ENCODE peak calls at places on chromosomes 13 and 19, in six cellular contexts. U is body of pancreas, G is Peyer's patch, F is tibial nerve, Y is lower leg skin, J is transverse colon. P is an unnamed sample.

GRCh38 chr19:17998827-17999150 is 9.2 kb upstream of the ARRDC2 start:
- DNase-seq in Y (no peak), G (no peak), U (no peak), J (no peak), F (no peak), P (no peak)

GRCh38 chr13:21033224-21033855 is 28.0 kb downstream of the LATS2 start:
- DNase-seq in J (peak), G (no peak), F (peak), U (peak), Y (peak), P (no peak)

GRCh38 chr13:113835461-113836274 is 28.2 kb downstream of the GAS6 start:
- DNase-seq in F (no peak), U (no peak), J (no peak), G (no peak), Y (no peak), P (no peak)

GRCh38 chr13:67258482-67258881 is 28.3 kb upstream of the PCDH9 start:
- DNase-seq in U (no peak), G (no peak), F (no peak), Y (no peak), J (no peak), P (no peak)

GRCh38 chr13:111460548-111461444 is 140.4 kb downstream of the TEX29 start:
- DNase-seq in U (peak), J (peak), G (no peak), F (peak), Y (peak), P (no peak)

GRCh38 chr13:58004761-58005160 is 373.2 kb downstream of the PCDH17 start:
- DNase-seq in U (no peak), G (no peak), Y (no peak), F (no peak), J (no peak), P (no peak)

GRCh38 chr13:105763851-105764250 is 771.6 kb downstream of the EFNB2 start:
- DNase-seq in U (no peak), J (no peak), F (no peak), G (no peak), Y (no peak), P (no peak)

GRCh38 chr13:35923347-35923746 is 207.8 kb downstream of the DCLK1 start:
- DNase-seq in U (no peak), Y (peak), J (no peak), F (no peak), G (no peak), P (no peak)

GRCh38 chr13:111936267-111936925 is 130.6 kb upstream of the SOX1 start:
- DNase-seq in Y (peak), G (no peak), J (no peak), F (no peak), U (no peak), P (no peak)

GRCh38 chr19:2419754-2420153 is 7.6 kb downstream of the TIMM13 start:
- DNase-seq in F (no peak), G (no peak), J (no peak), Y (no peak), U (no peak), P (no peak)

GRCh38 chr19:20028611-20029010 is 10.7 kb downstream of the ZNF682 start:
- DNase-seq in J (no peak), U (no peak), G (no peak), Y (no peak), F (no peak), P (no peak)

GRCh38 chr13:32811297-32811800 is 204.9 kb upstream of the KL start:
- DNase-seq in J (peak), G (no peak), U (no peak), Y (no peak), F (no peak), P (no peak)

GRCh38 chr19:53927745-53928144 is 18.7 kb downstream of the CACNG7 start:
- DNase-seq in Y (no peak), J (no peak), F (no peak), G (no peak), U (peak), P (no peak)

GRCh38 chr13:28626266-28626665 is 32.7 kb upstream of the POMP start:
- DNase-seq in J (no peak), Y (no peak), G (no peak), U (no peak), F (no peak), P (no peak)

GRCh38 chr19:27851002-27851481 is 1361.9 kb downstream of the UQCRFS1 start:
- DNase-seq in Y (peak), J (no peak), G (no peak), U (no peak), F (no peak), P (no peak)

GRCh38 chr19:55442372-55443044 is 592 bp downstream of the SHISA7 start:
- DNase-seq in U (no peak), G (no peak), F (no peak), J (no peak), Y (no peak), P (no peak)

GRCh38 chr19:4988770-4989251 is 19.9 kb downstream of the KDM4B start:
- DNase-seq in F (no peak), Y (peak), U (peak), G (no peak), J (peak), P (no peak)

GRCh38 chr19:54136086-54136863 is 1.3 kb upstream of the CNOT3 start:
- DNase-seq in F (no peak), J (no peak), Y (no peak), G (peak), U (no peak), P (no peak)

GRCh38 chr19:11963566-11964355 is 1.1 kb upstream of the ZNF763 start:
- DNase-seq in G (peak), Y (peak), U (peak), J (peak), F (peak), P (peak)

GRCh38 chr13:95643814-95644598 is 500 bp downstream of the DZIP1 start:
- DNase-seq in J (no peak), G (no peak), Y (no peak), F (no peak), U (no peak), P (peak)

GRCh38 chr19:16338470-16339360 is 14.1 kb downstream of the KLF2 start:
- DNase-seq in U (peak), J (peak), Y (no peak), G (peak), F (no peak), P (peak)

GRCh38 chr19:40512473-40513344 is 45.9 kb downstream of the SPTBN4 start:
- DNase-seq in G (no peak), Y (no peak), U (no peak), J (no peak), F (no peak), P (no peak)

GRCh38 chr19:4326837-4327251 is 11.8 kb downstream of the STAP2 start:
- DNase-seq in U (no peak), G (no peak), J (no peak), F (no peak), Y (no peak), P (peak)

GRCh38 chr19:12994701-12995595 is at the start of gene NFIX:
- DNase-seq in F (peak), G (peak), J (peak), Y (peak), U (peak), P (peak)

DNA sequence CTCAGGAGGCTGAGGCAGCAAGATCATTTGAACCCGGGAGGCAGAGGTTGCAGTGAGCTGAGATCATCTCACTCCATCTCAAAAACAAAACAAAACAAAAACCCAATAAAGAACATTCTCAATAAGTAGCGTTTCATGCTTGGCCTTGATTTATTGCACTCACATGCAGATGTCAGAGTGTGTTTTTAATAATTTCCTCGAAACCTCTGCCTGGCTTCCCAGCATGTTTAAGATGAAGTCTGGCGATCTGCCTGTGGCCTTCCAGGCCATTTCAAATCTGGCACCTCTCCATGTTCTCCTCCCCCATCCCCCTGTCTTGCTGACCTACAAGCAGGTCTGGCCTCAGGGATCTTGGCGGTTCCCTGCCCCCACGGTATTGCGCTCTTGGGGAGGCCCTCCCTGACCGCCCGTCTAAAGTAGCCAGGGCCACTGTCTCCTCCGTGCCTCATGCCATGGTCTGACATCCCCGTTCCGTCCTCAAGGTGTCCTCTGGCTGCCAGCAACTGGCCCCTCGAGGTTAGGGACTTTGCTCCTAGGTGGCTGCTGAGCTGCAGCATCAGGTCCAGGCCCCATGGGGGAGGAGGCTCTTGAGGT is 1.6 kb downstream of the WDR88 start:
- DNase-seq in Y (no peak), J (no peak), U (peak), G (no peak), F (no peak), P (no peak)
- TF ChIP-seq CTCF in Y (no peak), J (no peak), U (no peak), G (no peak), F (no peak), P (no peak)

GRCh38 chr13:51305558-51305957 is 33.9 kb upstream of the SERPINE3 start:
- DNase-seq in G (no peak), F (no peak), J (no peak), U (no peak), Y (no peak), P (no peak)

GRCh38 chr13:51303063-51303552 is 36.4 kb upstream of the SERPINE3 start:
- DNase-seq in Y (no peak), J (no peak), G (no peak), F (no peak), U (no peak), P (no peak)

GRCh38 chr13:51298812-51299211 is 40.7 kb upstream of the SERPINE3 start:
- DNase-seq in Y (no peak), F (no peak), G (no peak), U (no peak), J (no peak), P (no peak)

DNA sequence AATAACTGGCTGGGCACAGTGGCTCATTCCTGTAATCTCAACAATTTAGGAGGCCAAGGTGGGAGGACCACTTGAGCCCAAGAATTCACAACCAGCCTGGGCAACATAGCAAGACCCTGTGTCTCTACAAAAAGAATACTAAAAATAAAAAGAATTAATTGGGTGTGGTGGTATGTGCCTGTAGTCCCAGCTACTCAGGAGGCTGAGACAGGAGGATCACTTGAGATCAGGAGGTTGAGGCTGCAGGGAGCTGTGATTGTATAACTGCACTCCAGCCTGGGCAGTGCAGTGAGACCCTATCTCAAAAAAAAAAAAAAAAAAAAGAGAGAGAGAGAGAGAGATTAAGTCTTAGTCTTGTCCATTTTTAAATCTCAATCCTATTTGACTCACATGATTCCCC is 35.6 kb upstream of the SERPINE3 start:
- DNase-seq in U (no peak), F (no peak), G (no peak), Y (no peak), J (no peak), P (no peak)
- TF ChIP-seq POLR2A in U (no peak), F (no peak), G (no peak), Y (no peak), J (no peak), P (no peak)

GRCh38 chr19:51783373-51783772 is 11.6 kb upstream of the FPR3 start:
- DNase-seq in U (no peak), J (no peak), F (no peak), G (no peak), Y (no peak), P (no peak)
- TF ChIP-seq CTCF in U (no peak), J (no peak), F (no peak), G (no peak), Y (no peak), P (no peak)

DNA sequence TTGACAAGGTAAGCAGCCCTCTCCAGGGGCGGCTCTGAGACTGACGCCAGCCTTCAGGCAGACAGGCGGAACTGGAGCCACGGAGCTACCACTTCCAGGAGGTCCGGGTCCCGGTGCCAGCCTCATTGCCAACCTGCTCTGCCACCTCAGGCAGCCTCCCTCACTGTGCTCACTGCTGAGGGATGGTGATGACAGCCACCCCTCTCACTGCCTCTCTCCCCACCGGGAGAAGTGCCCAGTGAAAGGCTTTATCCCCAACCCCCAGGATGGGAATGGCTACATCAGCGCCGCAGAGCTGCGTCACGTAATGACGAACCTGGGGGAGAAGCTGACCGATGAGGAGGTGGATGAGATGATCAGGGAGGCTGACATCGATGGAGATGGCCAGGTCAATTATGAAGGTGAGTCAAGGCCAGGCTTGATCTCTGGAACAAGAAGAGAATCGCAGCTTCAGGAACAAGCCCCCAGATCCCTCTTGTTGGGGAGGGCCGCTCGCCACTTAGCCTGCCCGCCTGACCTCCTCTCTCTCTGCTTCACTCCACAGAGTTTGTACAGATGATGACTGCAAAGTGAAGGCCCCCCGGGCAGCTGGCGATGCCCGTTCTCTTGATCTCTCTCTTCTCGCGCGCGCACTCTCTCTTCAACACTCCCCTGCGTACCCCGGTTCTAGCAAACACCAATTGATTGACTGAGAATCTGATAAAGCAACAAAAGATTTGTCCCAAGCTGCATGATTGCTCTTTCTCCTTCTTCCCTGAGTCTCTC is 7.6 kb downstream of the CALM3 start:
- DNase-seq in U (no peak), F (no peak), Y (peak), G (peak), J (peak), P (peak)
- TF ChIP-seq POLR2A in U (no peak), F (no peak), Y (no peak), G (no peak), J (no peak), P (no peak)

GRCh38 chr13:42214445-42214844 is 57.5 kb upstream of the AKAP11 start:
- DNase-seq in F (no peak), J (no peak), U (no peak), G (no peak), Y (no peak), P (no peak)
- TF ChIP-seq CTCF in F (no peak), J (no peak), U (no peak), G (no peak), Y (no peak), P (no peak)

DNA sequence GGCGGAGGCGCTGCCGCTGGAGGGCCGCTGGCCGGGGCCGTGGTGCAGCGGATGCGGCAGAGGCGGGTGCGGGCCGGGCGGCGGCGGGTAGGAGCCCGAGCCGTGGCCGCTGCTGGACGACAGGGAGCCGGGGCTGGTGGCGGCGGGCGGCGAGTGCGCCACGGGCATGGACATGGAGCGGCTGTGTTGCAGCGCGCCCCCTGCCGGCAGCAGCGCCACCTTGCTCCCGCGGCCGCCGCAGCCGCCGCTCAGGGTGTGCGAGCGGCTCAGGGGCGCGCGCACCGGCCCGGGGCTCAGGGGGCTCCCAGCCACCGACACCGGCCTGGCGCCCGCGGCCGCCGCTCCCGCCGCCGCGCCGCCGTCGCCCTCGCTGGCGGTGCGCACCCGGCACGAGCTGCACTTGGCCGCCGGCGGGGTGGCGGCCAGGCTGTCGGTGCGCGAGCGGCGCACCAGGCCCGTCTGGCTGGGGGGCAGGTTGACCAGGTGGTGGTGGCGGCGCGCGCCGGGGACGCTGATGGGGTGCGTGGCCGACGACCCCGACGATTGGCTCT is 1.7 kb downstream of the IRS2 start:
- DNase-seq in F (peak), G (no peak), U (peak), J (peak), Y (peak), P (peak)
- TF ChIP-seq POLR2A in F (peak), G (no peak), U (no peak), J (no peak), Y (no peak), P (no peak)

DNA sequence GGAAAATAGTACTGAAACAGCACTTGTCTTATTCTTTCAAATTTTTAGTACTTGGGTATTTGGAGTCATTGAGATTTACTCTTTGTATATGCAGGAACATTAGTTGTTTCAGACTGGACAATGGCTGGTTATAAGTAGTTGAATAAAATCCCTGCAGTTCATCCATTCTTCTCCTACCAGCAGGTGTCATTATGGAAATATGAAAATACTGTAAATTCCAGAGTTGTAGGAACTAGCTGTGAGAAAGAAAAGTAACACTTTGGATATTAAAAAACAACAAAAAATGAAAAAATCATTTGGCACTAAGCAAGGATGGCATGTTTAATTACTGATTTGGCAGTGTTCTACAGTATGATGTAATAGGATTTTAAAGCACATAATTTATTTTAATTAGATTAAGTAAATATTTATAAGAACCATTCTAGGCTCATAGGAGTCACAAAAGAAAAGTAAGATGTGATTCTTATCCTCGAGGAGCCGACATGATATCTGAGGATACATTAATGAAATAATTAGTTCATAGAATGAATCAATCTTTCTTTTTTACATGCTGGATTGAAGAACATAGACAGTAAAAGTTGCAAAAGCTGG is 155.3 kb downstream of the KCNRG start:
- DNase-seq in F (no peak), Y (no peak), G (no peak), J (no peak), U (no peak), P (no peak)
- TF ChIP-seq CTCF in F (peak), Y (no peak), G (no peak), J (no peak), U (no peak), P (peak)

DNA sequence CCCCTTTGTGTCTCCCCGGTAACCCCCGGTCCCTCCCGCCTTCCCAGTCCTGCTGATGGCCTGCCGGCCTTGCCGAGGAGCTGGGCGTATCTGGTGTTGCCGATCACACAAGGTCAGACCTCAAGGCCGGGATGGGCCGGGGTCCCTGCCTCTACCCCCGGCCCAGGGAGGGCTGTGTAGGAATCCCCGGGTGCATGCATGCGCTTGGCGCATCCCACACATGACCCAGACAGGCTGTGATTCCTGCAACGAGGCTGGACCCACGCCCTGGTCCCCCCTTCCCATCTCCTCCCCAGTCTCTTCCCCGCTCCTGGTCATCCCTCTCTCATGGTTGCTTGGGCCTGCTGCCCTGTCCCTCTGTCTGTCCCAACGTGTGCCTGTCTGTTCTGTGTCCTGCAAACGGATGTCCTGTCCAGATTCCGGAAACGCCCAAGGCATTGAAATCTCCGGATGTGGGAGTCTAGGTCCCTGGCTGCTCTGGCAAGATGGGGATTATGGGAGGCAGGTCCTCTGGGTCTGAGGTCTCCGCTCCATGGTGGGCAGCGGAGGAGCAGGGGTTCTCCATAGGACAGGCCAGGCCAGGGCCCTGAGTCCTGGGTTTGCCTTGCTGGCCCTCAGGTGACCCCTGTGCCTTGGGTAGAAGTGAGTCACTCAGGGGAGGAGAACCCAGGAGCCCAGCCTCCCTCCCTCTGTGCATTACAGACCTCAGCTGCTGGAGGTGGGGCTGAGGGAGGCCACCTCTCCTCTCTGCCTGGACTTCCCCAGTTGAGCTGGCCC is 1.6 kb downstream of the PKN1 start:
- DNase-seq in G (no peak), F (no peak), Y (peak), J (peak), U (peak), P (peak)
- TF ChIP-seq POLR2A in G (no peak), F (no peak), Y (no peak), J (no peak), U (no peak), P (peak)

GRCh38 chr13:45393941-45394570 is 24.1 kb downstream of the SLC25A30 start:
- DNase-seq in U (peak), G (no peak), F (no peak), Y (no peak), J (peak), P (no peak)
- TF ChIP-seq CTCF in U (peak), G (peak), F (peak), Y (no peak), J (peak), P (no peak)

P was measured in spleen.